ENCODE peak calls at places on chromosomes 13 and 19, in seven cellular contexts. L is tibial nerve, X is endodermal cell, Z is GM23338, A is sigmoid colon, D is aorta, C is mucosa of descending colon. H is an unnamed sample.

GRCh38 chr13:46211521-46212351 is at the start of gene LRRC63:
- DNase-seq in L (peak; percentile 41), X (peak; percentile 88), Z (peak; percentile 81), A (peak; percentile 86), D (peak; percentile 93), C (peak; percentile 89), H (peak; percentile 84)

GRCh38 chr13:20526664-20527063 is 1.0 kb upstream of the CRYL1 start:
- DNase-seq in L (no peak), X (no peak), Z (no peak), A (no peak), D (no peak), C (no peak), H (no peak)

GRCh38 chr19:17749912-17750317 is 1.4 kb upstream of the FCHO1 start:
- DNase-seq in L (no peak), X (no peak), Z (no peak), A (no peak), D (no peak), C (no peak), H (no peak)

GRCh38 chr13:44884076-44884729 is 105.1 kb downstream of the NUFIP1 start:
- DNase-seq in L (no peak), X (no peak), Z (no peak), A (no peak), D (no peak), C (no peak), H (no peak)

GRCh38 chr13:73767747-73768315 is 366.4 kb downstream of the KLF12 start:
- DNase-seq in L (no peak), X (peak; percentile 74), Z (peak; percentile 59), A (no peak), D (no peak), C (no peak), H (no peak)

GRCh38 chr19:6828698-6829633 is 56.5 kb downstream of the VAV1 start:
- DNase-seq in L (no peak), X (peak; percentile 97), Z (peak; percentile 83), A (no peak), D (no peak), C (no peak), H (no peak)

GRCh38 chr19:10691178-10691881 is 9.9 kb upstream of the QTRT1 start:
- DNase-seq in L (no peak), X (no peak), Z (no peak), A (no peak), D (no peak), C (no peak), H (no peak)

GRCh38 chr19:28516415-28516872 is 696.5 kb downstream of the UQCRFS1 start:
- DNase-seq in L (no peak), X (no peak), Z (no peak), A (no peak), D (no peak), C (no peak), H (no peak)

GRCh38 chr13:26257049-26257448 is 3.1 kb downstream of the CDK8 start:
- DNase-seq in L (no peak), X (no peak), Z (no peak), A (no peak), D (no peak), C (no peak), H (no peak)

GRCh38 chr19:2042485-2043268 is 8.4 kb downstream of the MKNK2 start:
- DNase-seq in L (no peak), X (no peak), Z (peak; percentile 54), A (peak; percentile 81), D (peak; percentile 82), C (peak; percentile 80), H (peak; percentile 45)

GRCh38 chr19:2045501-2046045 is 5.5 kb downstream of the MKNK2 start:
- DNase-seq in L (no peak), X (no peak), Z (no peak), A (peak; percentile 66), D (peak; percentile 72), C (no peak), H (no peak)

GRCh38 chr19:2044709-2045500 is 6.1 kb downstream of the MKNK2 start:
- DNase-seq in L (no peak), X (peak; percentile 45), Z (no peak), A (no peak), D (no peak), C (peak; percentile 56), H (no peak)

GRCh38 chr19:2043269-2043641 is 7.8 kb downstream of the MKNK2 start:
- DNase-seq in L (no peak), X (peak; percentile 49), Z (no peak), A (peak; percentile 77), D (peak; percentile 72), C (peak; percentile 62), H (peak; percentile 45)

DNA sequence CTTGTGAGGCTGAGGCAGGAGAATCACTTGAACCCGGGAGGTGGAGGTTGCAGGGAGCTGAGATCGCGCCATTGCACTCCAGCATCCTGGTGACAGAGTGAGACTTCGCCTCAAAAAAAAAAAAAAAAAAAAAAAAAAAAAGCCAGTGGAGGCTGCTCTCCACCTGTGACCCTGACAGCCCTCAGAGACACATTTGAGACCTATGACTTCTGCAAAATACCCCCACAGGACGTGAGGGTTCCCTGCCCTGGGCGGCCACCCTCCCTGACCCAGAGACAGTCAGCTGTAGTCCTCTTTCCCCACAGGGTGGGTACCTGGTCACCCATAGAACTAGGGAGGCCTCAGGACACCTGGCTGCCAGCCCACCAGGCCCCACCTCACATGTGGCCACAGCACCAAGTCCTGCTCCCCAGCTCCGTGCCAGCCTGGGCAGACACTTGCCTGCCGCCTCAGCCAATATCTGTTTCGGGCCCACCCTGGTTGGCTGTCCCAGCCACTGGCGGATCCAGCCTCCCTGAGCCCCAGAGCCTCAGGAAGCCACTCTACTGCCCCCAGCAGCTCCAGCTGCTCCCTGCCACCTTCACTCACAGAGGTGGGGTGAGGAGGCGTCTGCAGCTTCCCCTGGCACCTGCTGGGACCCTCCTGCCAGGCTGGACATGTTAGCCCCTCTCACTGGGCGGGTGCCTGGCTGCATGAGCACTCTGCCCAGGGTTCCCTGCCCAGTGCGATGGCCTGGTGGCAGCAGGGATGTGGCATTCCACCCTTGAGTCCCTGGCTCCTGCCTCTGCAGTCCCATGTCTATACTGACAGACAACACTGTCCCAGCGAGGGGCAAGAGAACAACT is 7.0 kb downstream of the MKNK2 start:
- DNase-seq in L (no peak), X (peak; percentile 67), Z (no peak), A (peak; percentile 77), D (no peak), C (peak; percentile 67), H (no peak)
- H3K36me3 ChIP-seq in L (peaks cover 41% of the 10 kb centered on the region), X (peaks cover 44% of the 10 kb centered on the region), Z (peaks cover 8% of the 10 kb centered on the region), A (peaks cover 48% of the 10 kb centered on the region), D (peaks cover 3% of the 10 kb centered on the region), C (peaks cover 10% of the 10 kb centered on the region), H (peaks cover 15% of the 10 kb centered on the region)

GRCh38 chr19:3114811-3115210 is 20.6 kb downstream of the GNA11 start:
- DNase-seq in L (no peak), X (no peak), Z (no peak), A (no peak), D (no peak), C (no peak), H (no peak)

GRCh38 chr19:3113100-3114017 is 19.2 kb downstream of the GNA11 start:
- DNase-seq in L (no peak), X (no peak), Z (no peak), A (no peak), D (no peak), C (no peak), H (peak; percentile 8)

GRCh38 chr19:3115411-3115810 is 20.4 kb upstream of the GNA15 start:
- DNase-seq in L (no peak), X (no peak), Z (no peak), A (no peak), D (no peak), C (peak; percentile 33), H (no peak)

GRCh38 chr19:3112375-3113099 is 18.4 kb downstream of the GNA11 start:
- DNase-seq in L (no peak), X (no peak), Z (no peak), A (no peak), D (no peak), C (no peak), H (no peak)

GRCh38 chr19:3114018-3114726 is 20.0 kb downstream of the GNA11 start:
- DNase-seq in L (no peak), X (no peak), Z (no peak), A (no peak), D (no peak), C (no peak), H (no peak)
- H3K36me3 ChIP-seq in L (peaks cover 3% of the 10 kb centered on the region), X (peaks cover 9% of the 10 kb centered on the region), Z (no peaks in the 10 kb centered on the region), A (no peaks in the 10 kb centered on the region), D (no peaks in the 10 kb centered on the region), C (peaks cover 7% of the 10 kb centered on the region), H (peaks cover 25% of the 10 kb centered on the region)

DNA sequence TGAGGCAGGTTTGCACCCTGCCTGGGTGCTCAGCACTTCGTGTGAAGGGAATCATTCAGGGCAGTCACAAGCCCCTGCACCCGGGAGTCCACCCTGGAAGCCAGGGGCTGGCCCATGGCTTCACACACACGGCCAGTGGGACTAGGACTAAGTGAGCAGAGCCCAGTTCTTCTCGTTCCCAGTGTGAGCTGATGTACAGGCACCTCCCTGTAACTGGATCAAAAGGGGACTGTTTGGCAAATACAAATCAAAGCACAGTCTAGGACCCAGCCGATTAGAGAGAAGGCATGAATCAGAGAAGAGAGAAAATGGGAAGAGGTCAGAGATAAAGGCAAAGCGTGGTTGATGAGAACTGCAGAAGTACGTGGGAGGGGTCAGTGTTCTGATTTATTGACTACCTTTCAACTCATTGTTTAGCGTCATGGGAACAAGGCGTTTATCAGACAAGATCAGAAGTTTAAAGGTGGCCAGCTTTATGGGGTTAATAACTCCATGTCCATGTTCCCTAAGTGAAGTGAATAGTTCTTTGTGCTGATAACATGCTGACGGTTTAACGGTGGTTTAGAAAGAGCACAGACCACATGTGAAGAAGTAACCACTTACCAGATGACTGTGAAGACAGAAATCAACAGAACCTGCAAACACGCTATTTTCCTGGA is 30.3 kb upstream of the SPATA13 start:
- DNase-seq in L (no peak), X (no peak), Z (no peak), A (no peak), D (no peak), C (no peak), H (no peak)
- H3K36me3 ChIP-seq in L (no peaks in the 10 kb centered on the region), X (no peaks in the 10 kb centered on the region), Z (no peaks in the 10 kb centered on the region), A (no peaks in the 10 kb centered on the region), D (no peaks in the 10 kb centered on the region), C (no peaks in the 10 kb centered on the region), H (no peaks in the 10 kb centered on the region)

GRCh38 chr19:19304186-19304975 is 15.9 kb downstream of the SUGP1 start:
- DNase-seq in L (no peak), X (no peak), Z (no peak), A (no peak), D (no peak), C (no peak), H (peak; percentile 63)

GRCh38 chr19:19297759-19298158 is 22.6 kb downstream of the SUGP1 start:
- DNase-seq in L (no peak), X (no peak), Z (no peak), A (no peak), D (no peak), C (no peak), H (peak; percentile 25)

GRCh38 chr19:19303411-19303810 is 16.9 kb downstream of the SUGP1 start:
- DNase-seq in L (no peak), X (no peak), Z (no peak), A (no peak), D (no peak), C (no peak), H (no peak)

GRCh38 chr19:19296953-19297689 is 23.2 kb downstream of the SUGP1 start:
- DNase-seq in L (no peak), X (no peak), Z (no peak), A (no peak), D (no peak), C (no peak), H (no peak)

DNA sequence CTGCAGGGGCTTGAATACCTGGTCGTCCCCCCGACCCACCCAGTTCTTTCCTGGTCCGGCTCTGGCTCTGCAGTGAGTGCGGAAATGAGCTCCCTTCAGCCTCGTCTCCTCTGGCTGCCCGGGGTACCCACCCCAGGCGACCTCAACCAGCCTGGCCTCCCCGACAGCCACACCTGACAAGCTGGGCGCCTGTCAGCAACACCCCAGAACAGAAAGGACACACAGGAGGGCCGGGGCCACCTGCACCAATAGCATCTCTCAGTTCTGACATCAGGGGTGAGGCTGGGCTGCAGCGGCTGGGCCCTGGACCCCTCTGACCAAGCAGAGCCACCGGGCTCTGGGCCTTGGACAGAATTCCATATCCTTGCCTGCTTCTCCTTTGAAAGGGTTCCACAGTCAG is 19.7 kb downstream of the SUGP1 start:
- DNase-seq in L (no peak), X (no peak), Z (no peak), A (no peak), D (no peak), C (no peak), H (no peak)
- H3K36me3 ChIP-seq in L (peaks cover 16% of the 10 kb centered on the region), X (peaks cover 40% of the 10 kb centered on the region), Z (no peaks in the 10 kb centered on the region), A (peaks cover 23% of the 10 kb centered on the region), D (peaks cover 10% of the 10 kb centered on the region), C (no peaks in the 10 kb centered on the region), H (no peaks in the 10 kb centered on the region)